ENCODE peak calls at places on chromosomes 4 and X, in five cellular contexts. R is K562, F is HepG2, P is SK-N-SH, K is GM12878. A is an unnamed sample.

GRCh38 chrX:108036298-108036973 is 8.4 kb upstream of the VSIG1 start:
- DNase-seq in R (peak), F (peak), P (no peak), K (no peak), A (no peak)

GRCh38 chrX:140057001-140057411 is 91.7 kb upstream of the CXorf66 start:
- DNase-seq in R (peak), F (peak), P (peak), K (peak), A (peak)

GRCh38 chr4:40587826-40588225 is 41.8 kb downstream of the RBM47 start:
- DNase-seq in R (no peak), F (no peak), P (no peak), K (no peak), A (peak)

GRCh38 chrX:11435568-11435967 is 142.4 kb downstream of the AMELX start:
- DNase-seq in R (no peak), F (no peak), P (no peak), K (no peak), A (no peak)

GRCh38 chrX:110363241-110363640 is 4.6 kb downstream of the RTL9 start:
- DNase-seq in R (peak), F (no peak), P (no peak), K (no peak), A (no peak)

GRCh38 chrX:121876316-121876715 is 828.9 kb downstream of the GLUD2 start:
- DNase-seq in R (no peak), F (no peak), P (no peak), K (no peak), A (no peak)

GRCh38 chrX:1416965-1417760 is 25.2 kb upstream of the SLC25A6 start:
- DNase-seq in R (no peak), F (no peak), P (no peak), K (no peak), A (no peak)

GRCh38 chr4:158934996-158935669 is 166.3 kb downstream of the FNIP2 start:
- DNase-seq in R (no peak), F (no peak), P (no peak), K (no peak), A (no peak)

GRCh38 chrX:133638285-133638684 is 223.0 kb upstream of the GPC4 start:
- DNase-seq in R (no peak), F (no peak), P (no peak), K (no peak), A (no peak)

GRCh38 chr4:103075435-103075893 is 1.1 kb downstream of the SLC9B2 start:
- DNase-seq in R (peak), F (peak), P (peak), K (no peak), A (no peak)

GRCh38 chrX:46865281-46865680 is 28.4 kb downstream of the RP2 start:
- DNase-seq in R (no peak), F (peak), P (no peak), K (no peak), A (peak)

GRCh38 chr4:140065393-140065792 is 88.6 kb downstream of the MAML3 start:
- DNase-seq in R (no peak), F (no peak), P (no peak), K (no peak), A (no peak)

GRCh38 chr4:38565271-38566199 is 98.5 kb upstream of the KLF3 start:
- DNase-seq in R (peak), F (no peak), P (no peak), K (no peak), A (no peak)

GRCh38 chr4:103306870-103307345 is 108.8 kb upstream of the CENPE start:
- DNase-seq in R (no peak), F (peak), P (peak), K (no peak), A (no peak)

DNA sequence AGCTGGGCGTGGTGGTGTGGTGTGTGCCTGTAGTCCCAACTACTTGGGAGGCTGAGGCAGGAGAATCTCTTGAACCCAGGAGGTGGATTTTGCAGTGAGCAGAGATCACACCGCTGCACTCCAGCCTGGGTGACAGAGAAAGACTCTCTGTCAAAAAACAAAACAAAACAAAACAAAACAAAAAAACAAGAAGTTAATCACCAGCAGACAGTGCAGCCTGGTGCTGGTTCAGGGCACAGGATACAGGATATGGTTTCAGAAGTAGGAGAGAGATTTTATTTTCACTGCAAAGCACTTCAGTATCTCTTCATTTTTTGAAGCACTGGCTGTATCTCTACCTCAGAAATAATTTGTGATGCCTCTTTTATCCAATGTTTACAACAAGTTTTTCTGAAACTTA is 1222.9 kb upstream of the PRKX start:
- DNase-seq in R (no peak), F (no peak), P (no peak), K (no peak), A (peak)
- H3K27ac ChIP-seq in R (no peak), F (no peak), P (no peak), K (no peak), A (peak)

DNA sequence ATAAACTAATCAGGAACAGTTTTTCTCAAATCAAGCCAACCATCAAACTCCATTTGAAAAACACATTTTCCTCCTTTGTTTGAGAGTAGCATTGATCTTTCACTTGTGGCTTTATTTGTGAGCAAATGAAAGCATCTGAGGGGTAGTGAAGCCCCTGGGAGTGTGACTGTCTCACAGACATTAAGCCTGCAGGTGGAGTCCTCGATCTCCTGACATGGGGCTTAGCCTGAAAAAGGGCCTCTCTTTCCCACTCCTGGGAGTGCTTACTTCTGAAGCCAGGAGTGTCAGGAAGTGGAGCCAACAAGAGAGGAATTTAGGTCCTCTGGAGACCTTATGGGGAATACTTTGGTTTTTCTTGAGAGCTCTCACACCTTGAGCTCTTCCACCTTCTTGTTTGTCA is 158.2 kb upstream of the SFRP2 start:
- DNase-seq in R (no peak), F (no peak), P (no peak), K (no peak), A (no peak)
- TF ChIP-seq CTCF in R (no peak), F (no peak), P (no peak), K (no peak), A (no peak)

DNA sequence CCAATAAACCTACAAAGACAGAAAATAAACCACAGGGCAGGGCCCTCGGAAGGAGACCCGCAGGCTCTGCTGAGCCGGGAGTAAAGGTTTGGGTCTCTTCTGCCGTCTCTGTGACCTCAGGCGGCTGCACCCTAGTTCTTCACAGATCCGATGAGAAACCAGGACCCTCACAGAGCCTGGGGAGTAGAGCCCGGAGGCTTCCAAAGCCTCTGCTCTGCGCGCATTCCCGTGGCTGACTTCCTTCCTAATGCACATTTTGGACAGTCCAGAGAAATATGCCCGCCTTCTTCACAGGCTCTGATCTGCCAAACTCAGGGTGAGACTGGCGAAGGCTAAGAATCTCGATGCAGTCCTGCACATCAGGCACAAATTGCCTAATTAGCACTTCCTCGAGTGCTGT is 245.5 kb downstream of the EVC2 start:
- DNase-seq in R (no peak), F (no peak), P (no peak), K (no peak), A (no peak)
- TF ChIP-seq GABPA in R (no peak), F (no peak), P (no peak), K (no peak), A (no peak)

DNA sequence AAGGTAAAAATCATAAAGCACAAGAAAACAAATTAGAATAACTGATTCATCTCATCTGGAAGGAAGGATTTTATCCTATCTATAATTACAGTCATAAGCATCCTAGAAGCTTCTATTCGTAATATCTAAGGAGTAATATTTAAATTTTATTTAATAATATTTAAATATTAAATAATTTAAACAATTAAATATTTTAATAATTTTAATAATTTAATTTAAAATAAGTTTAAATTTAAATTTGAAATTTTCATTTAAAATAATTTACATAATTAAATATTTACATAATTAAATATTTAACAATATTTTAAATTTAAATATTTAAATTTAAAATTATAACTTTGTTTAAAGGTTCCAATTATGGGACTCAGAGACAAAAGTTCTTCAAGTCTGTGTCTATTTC is 127.5 kb upstream of the GK2 start:
- DNase-seq in R (no peak), F (no peak), P (no peak), K (no peak), A (no peak)
- H3K27ac ChIP-seq in R (no peak), F (no peak), P (no peak), K (no peak), A (no peak)

DNA sequence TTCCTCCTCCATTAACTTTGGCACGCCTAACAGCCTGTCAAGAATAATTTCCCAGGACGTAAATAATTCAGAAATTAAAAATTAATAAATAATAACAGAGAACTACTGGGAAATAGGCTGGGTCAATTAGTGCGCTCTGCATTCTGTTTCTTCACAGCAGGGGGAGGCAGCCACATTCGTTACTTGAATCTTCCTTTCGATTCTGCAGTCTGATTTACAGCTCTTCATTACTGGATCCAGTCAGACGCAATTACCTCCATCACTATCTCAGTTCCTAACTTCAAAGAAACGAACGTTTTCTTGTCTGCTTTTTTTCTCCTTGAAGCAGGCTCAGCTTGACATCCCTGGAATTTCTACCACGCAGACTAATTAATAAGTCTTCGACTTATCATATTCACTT is 9.0 kb upstream of the RPL34 start:
- DNase-seq in R (no peak), F (no peak), P (no peak), K (no peak), A (no peak)
- TF ChIP-seq CTCF in R (peak), F (no peak), P (no peak), K (no peak), A (no peak)

DNA sequence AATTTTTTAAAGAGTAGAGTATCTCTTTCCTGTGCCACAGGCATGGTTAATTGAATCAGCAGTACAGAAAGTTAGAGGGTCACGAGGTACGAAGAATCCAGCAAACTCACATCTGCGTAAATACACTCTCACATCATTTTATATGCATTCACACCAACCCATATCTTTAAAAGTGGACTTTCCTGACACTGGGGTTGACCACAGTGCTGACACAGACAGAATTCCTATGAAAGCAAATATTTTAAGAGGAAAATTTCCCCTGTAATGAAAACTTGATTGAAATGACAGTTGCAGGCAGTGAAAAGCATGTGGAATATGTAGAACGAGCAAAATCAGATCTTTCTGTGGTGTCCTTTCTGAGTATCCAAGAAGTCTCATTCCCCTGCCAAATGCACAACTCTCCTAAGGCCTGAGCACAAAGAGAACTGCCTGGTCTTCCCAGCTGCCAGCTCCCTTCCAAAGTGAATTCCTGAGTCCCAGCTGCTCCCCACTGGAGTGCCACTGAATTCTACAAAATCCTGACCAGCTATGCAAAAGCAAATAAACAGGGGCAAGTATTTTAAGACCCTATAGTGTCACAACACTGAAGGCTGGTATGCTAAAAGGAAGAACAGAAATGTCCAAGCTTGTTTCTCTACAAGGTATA is 50.5 kb upstream of the FAM9C start:
- DNase-seq in R (no peak), F (no peak), P (no peak), K (no peak), A (no peak)
- TF ChIP-seq GABPA in R (no peak), F (no peak), P (no peak), K (no peak), A (no peak)

GRCh38 chr4:119081542-119081859 is 54.1 kb upstream of the MYOZ2 start:
- DNase-seq in R (no peak), F (no peak), P (no peak), K (no peak), A (no peak)
- H3K27ac ChIP-seq in R (no peak), F (peak), P (no peak), K (no peak), A (no peak)

GRCh38 chrX:106752101-106752678 is 25.7 kb downstream of the RNF128 start:
- DNase-seq in R (no peak), F (no peak), P (no peak), K (no peak), A (no peak)
- TF ChIP-seq CTCF in R (no peak), F (peak), P (peak), K (no peak), A (no peak)

A was measured in HL-60.